ENCODE peak calls at places on chromosome 11, in four cellular contexts. N is activated T-cell treated with anti-CD3 and anti-CD28 coated beads for 4 hours; W is head of caudate nucleus; S is activated CD4-positive, alpha-beta memory T cell treated with anti-CD3 and anti-CD28 coated beads for 36 hours. F is an unnamed sample.

GRCh38 chr11:121671276-121672168 is 218.8 kb upstream of the SORL1-AS1 start:
- DNase-seq in W (no peak), S (no peak), N (no peak), F (no peak)

GRCh38 chr11:102017029-102017428 is 30.2 kb upstream of the CFAP300 start:
- DNase-seq in N (no peak), W (no peak), S (no peak), F (no peak)

GRCh38 chr11:34354782-34355181 is 3.0 kb downstream of the ABTB2 start:
- DNase-seq in S (no peak), W (no peak), N (no peak), F (no peak)

GRCh38 chr11:28699701-28700100 is 591.5 kb downstream of the METTL15 start:
- DNase-seq in S (no peak), W (no peak), N (no peak), F (no peak)

GRCh38 chr11:134524201-134524600 is 112.2 kb upstream of the B3GAT1 start:
- DNase-seq in W (no peak), N (no peak), S (no peak), F (no peak)

GRCh38 chr11:69703711-69704507 is at the start of gene FGF19:
- DNase-seq in W (no peak), S (no peak), N (no peak), F (peak)

GRCh38 chr11:10594407-10594806 is 25.9 kb upstream of the LYVE1 start:
- DNase-seq in S (no peak), W (no peak), N (no peak), F (no peak)

GRCh38 chr11:47433991-47434786 is 8.0 kb upstream of the PSMC3 start:
- DNase-seq in S (no peak), W (no peak), N (no peak), F (no peak)

GRCh38 chr11:1278766-1279673 is 30.4 kb downstream of the TOLLIP start:
- DNase-seq in S (no peak), W (no peak), N (no peak), F (no peak)

GRCh38 chr11:5159806-5160205 is 5.2 kb upstream of the OR52A1 start:
- DNase-seq in N (no peak), W (no peak), S (no peak), F (no peak)

GRCh38 chr11:60155928-60156327 is 27.0 kb downstream of the MS4A6A start:
- DNase-seq in N (no peak), S (no peak), W (no peak), F (no peak)

F was measured in activated CD8-positive, alpha-beta T cell treated with anti-CD3 and anti-CD28 coated beads for 36 hours.